ENCODE peak calls at places on chromosomes 1 and 21, in four cellular contexts. One of them, this sample, is unnamed.

GRCh38 chr1:107389410-107390075 is 248.7 kb downstream of the NTNG1 start:
- DNase-seq in fibroblast of lung: no peak
- DNase-seq in mammary epithelial cell: no peak
- DNase-seq in thoracic aorta: no peak
- DNase-seq in this sample: no peak

GRCh38 chr1:188782220-188782841 is 1695.3 kb downstream of the BRINP3 start:
- DNase-seq in mammary epithelial cell: peak; percentile 46
- DNase-seq in fibroblast of lung: peak; percentile 47
- DNase-seq in thoracic aorta: no peak
- DNase-seq in this sample: no peak

GRCh38 chr1:206933333-206933945 is 11.7 kb upstream of the FCMR start:
- DNase-seq in mammary epithelial cell: no peak
- DNase-seq in fibroblast of lung: no peak
- DNase-seq in thoracic aorta: no peak
- DNase-seq in this sample: no peak

GRCh38 chr21:33302796-33303195 is 22.0 kb upstream of the IFNAR1 start:
- DNase-seq in mammary epithelial cell: no peak
- DNase-seq in thoracic aorta: no peak
- DNase-seq in fibroblast of lung: no peak
- DNase-seq in this sample: no peak

GRCh38 chr1:86296305-86297205 is 99.6 kb downstream of the ODF2L start:
- DNase-seq in fibroblast of lung: no peak
- DNase-seq in thoracic aorta: no peak
- DNase-seq in mammary epithelial cell: no peak
- DNase-seq in this sample: no peak

GRCh38 chr1:106502659-106503058 is 553.8 kb upstream of the PRMT6 start:
- DNase-seq in fibroblast of lung: no peak
- DNase-seq in thoracic aorta: no peak
- DNase-seq in mammary epithelial cell: peak; percentile 76
- DNase-seq in this sample: no peak

GRCh38 chr1:155529929-155530328 is 32.7 kb downstream of the ASH1L start:
- DNase-seq in thoracic aorta: no peak
- DNase-seq in fibroblast of lung: no peak
- DNase-seq in mammary epithelial cell: no peak
- DNase-seq in this sample: no peak

GRCh38 chr1:7087888-7088287 is 302.6 kb downstream of the CAMTA1 start:
- DNase-seq in mammary epithelial cell: no peak
- DNase-seq in thoracic aorta: no peak
- DNase-seq in fibroblast of lung: no peak
- DNase-seq in this sample: no peak

GRCh38 chr1:95042286-95042685 is 30.5 kb downstream of the ALG14 start:
- DNase-seq in fibroblast of lung: peak; percentile 34
- DNase-seq in thoracic aorta: no peak
- DNase-seq in mammary epithelial cell: no peak
- DNase-seq in this sample: no peak

GRCh38 chr21:23127973-23128372 is 2129.8 kb downstream of the NCAM2 start:
- DNase-seq in thoracic aorta: no peak
- DNase-seq in mammary epithelial cell: no peak
- DNase-seq in fibroblast of lung: no peak
- DNase-seq in this sample: no peak

GRCh38 chr21:23130308-23130707 is 2132.1 kb downstream of the NCAM2 start:
- DNase-seq in fibroblast of lung: no peak
- DNase-seq in mammary epithelial cell: no peak
- DNase-seq in thoracic aorta: no peak
- DNase-seq in this sample: no peak

GRCh38 chr21:23131177-23131576 is 2133.0 kb downstream of the NCAM2 start:
- DNase-seq in fibroblast of lung: no peak
- DNase-seq in thoracic aorta: no peak
- DNase-seq in mammary epithelial cell: no peak
- DNase-seq in this sample: no peak
- TF ChIP-seq CTCF in fibroblast of lung: no peak
- TF ChIP-seq CTCF in thoracic aorta: no peak
- TF ChIP-seq CTCF in mammary epithelial cell: no peak
- TF ChIP-seq CTCF in this sample: no peak

GRCh38 chr21:38798081-38798480 is 7.6 kb upstream of the ETS2 start:
- DNase-seq in fibroblast of lung: no peak
- DNase-seq in mammary epithelial cell: no peak
- DNase-seq in thoracic aorta: no peak
- DNase-seq in this sample: no peak

GRCh38 chr21:38796426-38796825 is 9.3 kb upstream of the ETS2 start:
- DNase-seq in mammary epithelial cell: no peak
- DNase-seq in fibroblast of lung: peak; percentile 79
- DNase-seq in thoracic aorta: no peak
- DNase-seq in this sample: no peak

GRCh38 chr21:38800046-38800758 is 5.5 kb upstream of the ETS2 start:
- DNase-seq in mammary epithelial cell: no peak
- DNase-seq in fibroblast of lung: no peak
- DNase-seq in thoracic aorta: no peak
- DNase-seq in this sample: no peak

GRCh38 chr21:38797470-38797869 is 8.3 kb upstream of the ETS2 start:
- DNase-seq in mammary epithelial cell: peak; percentile 69
- DNase-seq in fibroblast of lung: peak; percentile 21
- DNase-seq in thoracic aorta: no peak
- DNase-seq in this sample: no peak

GRCh38 chr21:38798481-38798882 is 7.2 kb upstream of the ETS2 start:
- DNase-seq in mammary epithelial cell: peak; percentile 92
- DNase-seq in thoracic aorta: no peak
- DNase-seq in fibroblast of lung: peak; percentile 74
- DNase-seq in this sample: no peak
- TF ChIP-seq CTCF in mammary epithelial cell: no peak
- TF ChIP-seq CTCF in thoracic aorta: no peak
- TF ChIP-seq CTCF in fibroblast of lung: no peak
- TF ChIP-seq CTCF in this sample: no peak

DNA sequence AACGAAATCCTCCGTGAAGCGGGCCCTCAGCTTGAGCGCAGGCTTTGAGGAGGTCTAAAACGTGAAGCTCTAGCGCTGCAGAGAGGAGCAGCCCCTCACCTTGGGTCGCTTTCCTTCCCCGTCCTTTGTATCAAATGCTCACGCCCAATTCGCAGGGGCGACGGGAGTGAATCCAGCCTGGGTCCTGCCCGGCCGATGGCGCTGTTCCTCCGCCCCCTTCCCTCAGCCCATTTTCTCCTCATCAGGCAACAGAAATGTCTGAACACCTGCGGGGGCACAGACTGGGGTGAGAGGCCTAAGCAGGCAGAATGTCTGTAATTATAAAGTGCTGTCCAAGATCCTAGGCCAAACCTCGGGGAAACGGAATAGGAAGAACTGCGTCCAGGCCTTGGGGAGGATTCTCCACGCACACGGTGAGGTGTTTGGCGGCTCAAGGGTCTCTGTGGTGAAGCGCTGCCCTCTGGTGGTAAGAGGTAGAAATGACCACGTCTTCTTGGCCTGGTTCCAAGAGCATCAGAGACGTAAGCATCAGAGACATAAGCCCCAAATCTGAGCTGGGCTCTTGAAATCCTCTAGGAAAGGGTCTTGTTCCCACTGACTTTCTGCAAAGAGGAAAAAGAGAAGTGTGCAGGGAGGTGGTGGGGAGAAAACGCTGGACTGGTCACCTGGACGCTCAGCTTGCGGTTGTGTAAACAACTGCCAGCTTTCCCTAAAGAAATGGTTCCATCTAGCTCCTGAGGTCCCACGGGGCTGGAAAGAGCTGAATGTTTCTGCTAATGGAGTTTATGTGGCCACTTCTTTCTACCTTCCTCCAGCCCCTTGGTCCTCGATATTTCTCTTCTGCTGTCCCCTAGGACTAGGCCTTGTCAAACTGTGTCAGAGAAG is 92.1 kb upstream of the CD53 start:
- DNase-seq in mammary epithelial cell: peak; percentile 67
- DNase-seq in fibroblast of lung: peak; percentile 43
- DNase-seq in thoracic aorta: peak; percentile 25
- DNase-seq in this sample: peak; percentile 61
- TF ChIP-seq CTCF in mammary epithelial cell: peak; percentile 87
- TF ChIP-seq CTCF in fibroblast of lung: peak; percentile 83
- TF ChIP-seq CTCF in thoracic aorta: peak; percentile 77
- TF ChIP-seq CTCF in this sample: peak; percentile 37

DNA sequence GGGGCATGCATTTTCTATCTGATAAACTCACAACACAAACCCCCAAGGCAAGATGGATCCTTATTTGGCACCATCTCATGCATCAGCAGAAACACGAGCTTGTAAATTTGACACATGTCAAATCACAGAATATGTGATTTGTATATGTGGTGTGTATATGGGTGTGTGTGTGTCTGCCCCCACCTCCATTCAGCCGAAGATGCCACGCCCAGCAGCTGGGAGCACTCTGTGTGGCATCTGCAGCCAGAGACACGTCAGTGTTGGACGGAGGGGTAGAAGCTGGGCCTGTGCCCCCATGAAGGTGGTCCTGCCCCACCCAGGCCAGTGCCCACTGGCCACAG is 108.4 kb downstream of the CAPN8 start:
- DNase-seq in thoracic aorta: no peak
- DNase-seq in fibroblast of lung: no peak
- DNase-seq in mammary epithelial cell: no peak
- DNase-seq in this sample: no peak
- TF ChIP-seq CTCF in thoracic aorta: no peak
- TF ChIP-seq CTCF in fibroblast of lung: no peak
- TF ChIP-seq CTCF in mammary epithelial cell: no peak
- TF ChIP-seq CTCF in this sample: no peak